ENCODE peak calls at places on chromosomes 12 and 14, in seven cellular contexts. Z is body of pancreas, A is GM13977, S is BJ, E is SJSA1, D is HEK293T, Y is HT-29. O is an unnamed sample.

GRCh38 chr12:133156125-133156690 is 25.1 kb upstream of the ZNF268 start:
- DNase-seq in A (no peak), S (no peak), E (no peak), Z (no peak), D (no peak), Y (no peak), O (no peak)

GRCh38 chr12:12628013-12628412 is 16.3 kb downstream of the CREBL2 start:
- DNase-seq in S (no peak), Y (no peak), D (no peak), Z (no peak), A (no peak), E (peak), O (peak)

GRCh38 chr14:104603623-104604401 is 760 bp downstream of the TMEM179 start:
- DNase-seq in Z (no peak), D (no peak), S (no peak), E (no peak), A (peak), Y (no peak), O (no peak)

GRCh38 chr14:74979442-74980397 is 23.0 kb upstream of the EIF2B2 start:
- DNase-seq in A (no peak), D (peak), E (no peak), S (no peak), Z (no peak), Y (no peak), O (no peak)

GRCh38 chr12:108766294-108766693 is 35.0 kb upstream of the CORO1C start:
- DNase-seq in E (no peak), S (no peak), Z (no peak), Y (no peak), D (no peak), A (no peak), O (no peak)

GRCh38 chr12:32302218-32302826 is 97.0 kb upstream of the FGD4 start:
- DNase-seq in A (peak), E (peak), D (peak), S (no peak), Z (peak), Y (peak), O (no peak)

GRCh38 chr12:87320724-87321123 is 708.5 kb downstream of the C12orf50 start:
- DNase-seq in A (no peak), D (no peak), S (no peak), Y (no peak), Z (no peak), E (no peak), O (no peak)

GRCh38 chr12:46153267-46153872 is 115.5 kb downstream of the SLC38A1 start:
- DNase-seq in A (peak), D (peak), S (no peak), Z (no peak), E (peak), Y (no peak), O (peak)

GRCh38 chr12:76551482-76551888 is 8.1 kb downstream of the OSBPL8 start:
- DNase-seq in Y (no peak), Z (no peak), A (no peak), E (no peak), S (no peak), D (peak), O (no peak)

GRCh38 chr12:125685885-125686284 is 620.6 kb downstream of the AACS start:
- DNase-seq in D (no peak), S (no peak), A (no peak), E (no peak), Z (no peak), Y (no peak), O (no peak)

GRCh38 chr12:51923506-51924365 is 16.4 kb downstream of the ACVRL1 start:
- DNase-seq in Y (peak), S (no peak), E (no peak), Z (peak), A (peak), D (peak), O (no peak)

GRCh38 chr14:96173646-96174475 is 30.8 kb upstream of the BDKRB2 start:
- DNase-seq in E (no peak), S (no peak), Y (no peak), D (no peak), A (no peak), Z (no peak), O (no peak)

GRCh38 chr14:102525213-102526143 is 15.9 kb upstream of the ANKRD9 start:
- DNase-seq in Y (peak), S (no peak), D (no peak), A (no peak), E (peak), Z (peak), O (peak)

GRCh38 chr12:102095677-102096263 is 24.1 kb downstream of the NUP37 start:
- DNase-seq in E (peak), Y (peak), A (no peak), D (peak), S (no peak), Z (no peak), O (peak)

GRCh38 chr12:19654630-19655384 is 215.5 kb downstream of the AEBP2 start:
- DNase-seq in A (no peak), D (no peak), S (peak), Y (no peak), E (peak), Z (no peak), O (no peak)

GRCh38 chr12:106204312-106204711 is 43.5 kb downstream of the CKAP4 start:
- DNase-seq in Y (no peak), E (no peak), D (no peak), S (no peak), A (no peak), Z (no peak), O (no peak)

GRCh38 chr12:5135126-5135525 is 91.4 kb downstream of the KCNA5 start:
- DNase-seq in D (no peak), A (no peak), Z (no peak), E (no peak), Y (no peak), S (no peak), O (no peak)

GRCh38 chr12:3757261-3757660 is 4.4 kb upstream of the CRACR2A start:
- DNase-seq in S (no peak), Z (peak), D (no peak), A (no peak), Y (peak), E (no peak), O (no peak)

GRCh38 chr12:16282978-16283377 is 5.5 kb upstream of the SLC15A5 start:
- DNase-seq in D (no peak), A (no peak), Z (no peak), Y (no peak), S (no peak), E (no peak), O (no peak)

GRCh38 chr14:85415015-85415712 is 114.8 kb upstream of the FLRT2 start:
- DNase-seq in Z (peak), D (peak), E (peak), A (no peak), Y (peak), S (peak), O (peak)

GRCh38 chr12:109589691-109590245 is 16.2 kb downstream of the MVK start:
- DNase-seq in D (no peak), E (no peak), S (no peak), A (no peak), Z (no peak), Y (no peak), O (no peak)

GRCh38 chr12:6603095-6603567 is 4.0 kb downstream of the CHD4 start:
- DNase-seq in E (no peak), A (peak), Z (peak), S (no peak), Y (no peak), D (no peak), O (no peak)

GRCh38 chr14:23551266-23552028 is at the start of gene ZFHX2:
- DNase-seq in S (no peak), Z (peak), A (peak), E (no peak), Y (peak), D (peak), O (peak)

GRCh38 chr12:59113831-59114273 is 193.5 kb upstream of the LRIG3 start:
- DNase-seq in Z (peak), S (peak), E (peak), A (peak), D (peak), Y (peak), O (peak)

GRCh38 chr14:54529811-54530210 is 20.1 kb downstream of the CGRRF1 start:
- DNase-seq in E (peak), D (no peak), Y (peak), Z (no peak), A (no peak), S (peak), O (no peak)

GRCh38 chr12:30823140-30823669 is 68.5 kb upstream of the CAPRIN2 start:
- DNase-seq in D (no peak), S (no peak), Z (peak), A (peak), Y (no peak), E (no peak), O (no peak)

GRCh38 chr12:58030566-58031279 is 89.4 kb downstream of the ATP23 start:
- DNase-seq in Z (no peak), S (no peak), D (no peak), A (no peak), Y (no peak), E (peak), O (no peak)

GRCh38 chr12:53046655-53047220 is 3.1 kb upstream of the TNS2 start:
- DNase-seq in Y (peak), A (no peak), S (peak), Z (peak), D (peak), E (peak), O (peak)

GRCh38 chr14:75196468-75196867 is 20.1 kb upstream of the TMED10 start:
- DNase-seq in Y (peak), Z (peak), E (no peak), S (no peak), D (no peak), A (no peak), O (no peak)

GRCh38 chr14:36176524-36176923 is at the start of gene PTCSC3:
- DNase-seq in Y (no peak), D (no peak), Z (no peak), A (no peak), E (no peak), S (no peak), O (no peak)

GRCh38 chr12:14408208-14408607 is 42.7 kb downstream of the ATF7IP start:
- DNase-seq in A (no peak), Z (no peak), Y (peak), E (no peak), D (no peak), S (no peak), O (no peak)

GRCh38 chr12:112303004-112303403 is 79.2 kb downstream of the HECTD4 start:
- DNase-seq in Z (no peak), S (no peak), D (no peak), Y (no peak), E (peak), A (peak), O (no peak)

GRCh38 chr14:90491221-90491867 is 94.5 kb downstream of the CALM1 start:
- DNase-seq in D (no peak), S (no peak), Y (no peak), Z (peak), A (peak), E (no peak), O (no peak)

GRCh38 chr12:124536613-124537012 is 30.8 kb downstream of the NCOR2 start:
- DNase-seq in Z (no peak), Y (no peak), D (no peak), A (no peak), E (no peak), S (no peak), O (no peak)

GRCh38 chr12:14810953-14811483 is 3.0 kb downstream of the SMCO3 start:
- DNase-seq in A (no peak), S (no peak), Z (peak), D (peak), E (peak), Y (peak), O (peak)

GRCh38 chr14:24459331-24459730 is 16.8 kb upstream of the SDR39U1 start:
- DNase-seq in A (no peak), E (no peak), S (no peak), Z (no peak), D (no peak), Y (no peak), O (no peak)

GRCh38 chr14:104805326-104805678 is 4.4 kb downstream of the ZBTB42 start:
- DNase-seq in S (no peak), D (peak), E (peak), Y (no peak), Z (peak), A (no peak), O (no peak)

GRCh38 chr14:104001003-104001402 is 58.7 kb upstream of the RD3L start:
- DNase-seq in E (peak), D (peak), A (no peak), S (no peak), Z (no peak), Y (peak), O (peak)